ENCODE peak calls at places on chromosome 2, in four cellular contexts. Y is stimulated activated CD8-positive, alpha-beta memory T cell treated with anti-CD3 and anti-CD28 coated beads, Interleukin-4, amount 100 ng/mL, for 1 hour; C is GM13977; S is AG04449. X is an unnamed sample.

GRCh38 chr2:196939381-196939780 is 12.9 kb upstream of the PGAP1 start:
- DNase-seq in Y (no peak), C (no peak), S (peak), X (no peak)

GRCh38 chr2:117407746-117408145 is 406.7 kb upstream of the DDX18 start:
- DNase-seq in Y (no peak), C (no peak), S (no peak), X (no peak)

GRCh38 chr2:105683145-105683544 is 61.6 kb upstream of the NCK2 start:
- DNase-seq in Y (no peak), C (no peak), S (no peak), X (no peak)

GRCh38 chr2:149087751-149088150 is 49.3 kb downstream of the LYPD6B start:
- DNase-seq in Y (no peak), C (peak), S (no peak), X (no peak)

GRCh38 chr2:65142515-65142914 is 12.6 kb upstream of the RAB1A start:
- DNase-seq in Y (no peak), C (no peak), S (no peak), X (no peak)

GRCh38 chr2:237474931-237475703 is 11.9 kb upstream of the MLPH start:
- DNase-seq in Y (peak), C (peak), S (no peak), X (no peak)

GRCh38 chr2:169462896-169463695 is 16.2 kb upstream of the BBS5 start:
- DNase-seq in Y (no peak), C (no peak), S (peak), X (peak)

GRCh38 chr2:201158111-201158929 is 24.6 kb upstream of the CASP10 start:
- DNase-seq in Y (no peak), C (peak), S (no peak), X (no peak)

GRCh38 chr2:183495589-183496267 is 371.5 kb downstream of the NUP35 start:
- DNase-seq in Y (no peak), C (peak), S (no peak), X (no peak)

GRCh38 chr2:99654419-99654818 is 164.6 kb upstream of the REV1 start:
- DNase-seq in Y (no peak), C (no peak), S (no peak), X (no peak)

GRCh38 chr2:7994397-7994951 is 687.4 kb upstream of the ID2 start:
- DNase-seq in Y (no peak), C (no peak), S (no peak), X (no peak)

GRCh38 chr2:152716805-152717241 is 438 bp downstream of the PRPF40A start:
- DNase-seq in Y (peak), C (no peak), S (no peak), X (no peak)

GRCh38 chr2:119249855-119250775 is 26.5 kb downstream of the STEAP3 start:
- DNase-seq in Y (no peak), C (no peak), S (no peak), X (no peak)

GRCh38 chr2:27980242-27980641 is 89.7 kb downstream of the BABAM2 start:
- DNase-seq in Y (no peak), C (no peak), S (no peak), X (no peak)

GRCh38 chr2:10935953-10936942 is 24.5 kb downstream of the KCNF1 start:
- DNase-seq in Y (no peak), C (no peak), S (peak), X (peak)

GRCh38 chr2:69017080-69017479 is 4.1 kb downstream of the ANTXR1 start:
- DNase-seq in Y (no peak), C (no peak), S (no peak), X (no peak)

GRCh38 chr2:9692392-9693137 is 61.8 kb upstream of the YWHAQ start:
- DNase-seq in Y (no peak), C (no peak), S (no peak), X (no peak)